ENCODE peak calls at places on chromosomes 11 and 22, in nine cellular contexts. G is activated naive CD8-positive, alpha-beta T cell treated with anti-CD3 and anti-CD28 coated beads, Interleukin-2, amount 50 U/mL, for 24 hours; Z is anterior cingulate cortex; C is SHP77; J is uterus; U is coronary artery; F is HS-5; S is HEK293T; R is stimulated activated CD4-positive, alpha-beta T cell treated with anti-CD3 and anti-CD28 coated beads, Interleukin-1b, Interleukin-23, amount 100 ng/mL, for 1 hour. T is an unnamed sample.

GRCh38 chr11:112837162-112837826 is 123.9 kb upstream of the NCAM1 start:
- DNase-seq in U (no peak), S (no peak), J (no peak), G (no peak), Z (no peak), F (no peak), R (no peak), C (peak; percentile 48), T (no peak)

GRCh38 chr11:115221461-115222069 is 282.6 kb downstream of the CADM1 start:
- DNase-seq in Z (no peak), S (no peak), G (no peak), F (no peak), C (no peak), U (no peak), R (no peak), J (no peak), T (no peak)

GRCh38 chr11:27196040-27196897 is 155.7 kb downstream of the BBOX1 start:
- DNase-seq in F (no peak), R (no peak), G (no peak), J (no peak), U (no peak), Z (no peak), C (no peak), S (no peak), T (no peak)

GRCh38 chr11:34256150-34256549 is 101.7 kb downstream of the ABTB2 start:
- DNase-seq in R (no peak), F (no peak), S (no peak), G (no peak), J (no peak), Z (no peak), C (no peak), U (no peak), T (no peak)

GRCh38 chr22:37276771-37277170 is 5.5 kb upstream of the CYTH4 start:
- DNase-seq in S (peak; percentile 46), G (no peak), R (no peak), Z (no peak), J (no peak), C (no peak), F (no peak), U (no peak), T (no peak)

GRCh38 chr22:19912236-19912999 is 29.2 kb upstream of the COMT start:
- DNase-seq in F (no peak), R (no peak), J (no peak), U (no peak), C (no peak), Z (no peak), G (no peak), S (no peak), T (no peak)

GRCh38 chr22:24435861-24436351 is 8.5 kb downstream of the ADORA2A start:
- DNase-seq in J (no peak), R (no peak), C (no peak), U (peak; percentile 73), G (no peak), S (no peak), F (peak; percentile 41), Z (no peak), T (no peak)

GRCh38 chr22:27879923-27880322 is 39.1 kb downstream of the PITPNB start:
- DNase-seq in U (no peak), J (no peak), S (peak; percentile 70), Z (no peak), C (peak; percentile 22), G (no peak), R (no peak), F (no peak), T (no peak)

GRCh38 chr11:63530021-63530420 is 6.6 kb upstream of the PLAAT4 start:
- DNase-seq in C (no peak), R (no peak), Z (no peak), U (no peak), J (no peak), F (no peak), G (no peak), S (no peak), T (no peak)

GRCh38 chr11:67272327-67273259 is 6.3 kb downstream of the GRK2 start:
- DNase-seq in U (no peak), R (no peak), S (no peak), J (peak; percentile 16), G (peak; percentile 57), Z (no peak), C (no peak), F (no peak), T (no peak)

GRCh38 chr11:11760838-11761237 is 80.9 kb upstream of the USP47 start:
- DNase-seq in Z (no peak), J (no peak), G (no peak), U (no peak), S (no peak), R (no peak), C (no peak), F (no peak), T (no peak)

GRCh38 chr22:46078241-46079092 is 71.9 kb upstream of the PPARA start:
- DNase-seq in F (no peak), R (no peak), J (peak; percentile 85), Z (no peak), U (peak; percentile 86), S (no peak), C (peak; percentile 80), G (no peak), T (no peak)

GRCh38 chr11:95584180-95584579 is 205.4 kb downstream of the FAM76B start:
- DNase-seq in Z (no peak), J (no peak), G (no peak), F (no peak), S (no peak), C (no peak), R (no peak), U (no peak), T (no peak)

GRCh38 chr11:47514825-47515647 is 37.9 kb downstream of the CELF1 start:
- DNase-seq in Z (no peak), R (no peak), F (peak; percentile 82), C (no peak), S (no peak), U (no peak), J (no peak), G (peak; percentile 39), T (no peak)

GRCh38 chr11:69111578-69112247 is 44.0 kb upstream of the SMIM38 start:
- DNase-seq in F (no peak), Z (no peak), S (no peak), C (no peak), U (no peak), R (no peak), J (no peak), G (no peak), T (no peak)

GRCh38 chr11:76185931-76186401 is 20.3 kb downstream of the WNT11 start:
- DNase-seq in R (no peak), J (peak; percentile 40), G (no peak), F (no peak), S (no peak), U (peak; percentile 82), Z (no peak), C (no peak), T (no peak)

GRCh38 chr11:120229451-120230424 is 10.2 kb upstream of the POU2F3 start:
- DNase-seq in J (no peak), U (no peak), G (peak; percentile 27), R (no peak), F (no peak), S (no peak), Z (no peak), C (no peak), T (no peak)

GRCh38 chr22:44304354-44304753 is 8.4 kb downstream of the SHISAL1 start:
- DNase-seq in C (no peak), F (no peak), U (no peak), Z (no peak), G (peak; percentile 25), R (no peak), S (no peak), J (peak; percentile 79), T (no peak)

GRCh38 chr11:123202723-123203122 is 7.7 kb upstream of the CLMP start:
- DNase-seq in R (no peak), Z (no peak), S (no peak), J (no peak), C (no peak), U (no peak), G (no peak), F (no peak), T (no peak)

GRCh38 chr22:23268139-23268712 is 87.9 kb downstream of the BCR start:
- DNase-seq in C (no peak), Z (no peak), R (no peak), J (no peak), U (no peak), G (no peak), S (no peak), F (no peak), T (no peak)

GRCh38 chr11:76880314-76880713 is 19.6 kb downstream of the ACER3 start:
- DNase-seq in R (no peak), U (no peak), F (no peak), Z (no peak), J (no peak), C (no peak), S (no peak), G (no peak), T (no peak)

GRCh38 chr22:44494497-44494896 is 3.5 kb downstream of the RTL6 start:
- DNase-seq in R (no peak), F (no peak), G (no peak), S (no peak), Z (no peak), U (no peak), J (no peak), C (no peak), T (no peak)

GRCh38 chr22:45688606-45689080 is 17.0 kb downstream of the ATXN10 start:
- DNase-seq in Z (no peak), F (peak; percentile 95), G (no peak), C (no peak), J (no peak), U (no peak), S (no peak), R (no peak), T (no peak)

GRCh38 chr11:124896071-124896750 is 1.5 kb downstream of the ROBO4 start:
- DNase-seq in J (no peak), R (no peak), Z (no peak), F (no peak), U (no peak), G (no peak), C (no peak), S (no peak), T (no peak)

GRCh38 chr11:72719144-72719543 is 33.1 kb downstream of the ARAP1 start:
- DNase-seq in U (no peak), G (no peak), Z (no peak), F (no peak), R (no peak), C (no peak), J (no peak), S (no peak), T (no peak)

GRCh38 chr11:100072131-100072530 is 615.0 kb upstream of the ARHGAP42 start:
- DNase-seq in J (no peak), F (no peak), C (no peak), S (no peak), U (no peak), R (no peak), G (no peak), Z (no peak), T (no peak)

GRCh38 chr11:114085965-114086364 is 26.5 kb downstream of the ZBTB16 start:
- DNase-seq in C (peak; percentile 89), U (no peak), S (no peak), Z (no peak), G (no peak), F (no peak), R (no peak), J (no peak), T (no peak)

GRCh38 chr11:122853261-122853660 is 15.0 kb downstream of the CRTAM start:
- DNase-seq in S (no peak), J (no peak), C (no peak), F (no peak), G (no peak), R (no peak), Z (no peak), U (no peak), T (no peak)

GRCh38 chr22:44865193-44866057 is 113.0 kb downstream of the ARHGAP8 start:
- DNase-seq in Z (no peak), U (no peak), J (no peak), F (no peak), S (no peak), C (no peak), R (no peak), G (no peak), T (no peak)

GRCh38 chr11:119206512-119207299 is 567 bp downstream of the CBL start:
- DNase-seq in Z (no peak), U (peak; percentile 82), S (no peak), F (no peak), C (peak; percentile 22), J (peak; percentile 59), G (peak; percentile 73), R (no peak), T (peak; percentile 41)

GRCh38 chr11:66976048-66976467 is 954 bp downstream of the C11orf86 start:
- DNase-seq in F (no peak), R (no peak), G (peak; percentile 26), Z (no peak), J (no peak), U (no peak), S (peak; percentile 67), C (peak; percentile 26), T (peak; percentile 91)

T was measured in HuH-7.5.